ENCODE peak calls at places on chromosomes 3 and 15, in ten cellular contexts. N is GM10248; D is ureter; L is right atrium auricular region; K is heart left ventricle; G is NCI-H345; Q is activated CD4-positive, alpha-beta T cell treated with anti-CD3 and anti-CD28 coated beads for 4 hours; X is Daoy; V is choroid plexus epithelial cell; H is heart right ventricle. Z is an unnamed sample.

GRCh38 chr3:16801698-16802097 is 83.1 kb upstream of the PLCL2 start:
- DNase-seq in N (no peak), D (no peak), L (no peak), K (no peak), G (no peak), Q (no peak), X (no peak), V (no peak), H (no peak), Z (no peak)

GRCh38 chr15:90998737-90999136 is 4.4 kb upstream of the PRC1 start:
- DNase-seq in N (no peak), D (no peak), L (no peak), K (no peak), G (no peak), Q (no peak), X (no peak), V (no peak), H (no peak), Z (no peak)

GRCh38 chr15:61989698-61990097 is 70.5 kb downstream of the VPS13C start:
- DNase-seq in N (no peak), D (no peak), L (no peak), K (no peak), G (no peak), Q (no peak), X (no peak), V (peak), H (no peak), Z (no peak)

GRCh38 chr3:73601031-73601430 is 23.7 kb downstream of the PDZRN3 start:
- DNase-seq in N (no peak), D (no peak), L (no peak), K (no peak), G (no peak), Q (no peak), X (no peak), V (peak), H (no peak), Z (no peak)

GRCh38 chr3:174430986-174431385 is 428.1 kb upstream of the NAALADL2 start:
- DNase-seq in N (no peak), D (no peak), L (no peak), K (no peak), G (no peak), Q (no peak), X (no peak), V (no peak), H (no peak), Z (no peak)

GRCh38 chr15:30073915-30074314 is 8.8 kb upstream of the GOLGA8J start:
- DNase-seq in N (no peak), D (no peak), L (no peak), K (no peak), G (no peak), Q (no peak), X (no peak), V (no peak), H (no peak), Z (no peak)

GRCh38 chr3:149603126-149604074 is 54.4 kb downstream of the WWTR1 start:
- DNase-seq in N (no peak), D (no peak), L (no peak), K (no peak), G (no peak), Q (no peak), X (peak), V (peak), H (no peak), Z (no peak)

GRCh38 chr3:70539908-70540307 is 227.5 kb upstream of the MDFIC2 start:
- DNase-seq in N (no peak), D (no peak), L (no peak), K (no peak), G (no peak), Q (no peak), X (no peak), V (no peak), H (no peak), Z (no peak)

GRCh38 chr15:34019369-34019990 is 19.5 kb downstream of the AVEN start:
- DNase-seq in N (no peak), D (no peak), L (no peak), K (no peak), G (no peak), Q (no peak), X (no peak), V (no peak), H (no peak), Z (no peak)

GRCh38 chr3:87350367-87351199 is 74.2 kb upstream of the POU1F1 start:
- DNase-seq in N (peak), D (no peak), L (no peak), K (no peak), G (peak), Q (no peak), X (peak), V (peak), H (no peak), Z (peak)

GRCh38 chr3:51819709-51820406 is 40.8 kb upstream of the IQCF6 start:
- DNase-seq in N (peak), D (no peak), L (no peak), K (no peak), G (no peak), Q (no peak), X (peak), V (no peak), H (no peak), Z (no peak)

GRCh38 chr3:57706462-57706861 is 13.6 kb upstream of the DENND6A start:
- DNase-seq in N (no peak), D (no peak), L (no peak), K (no peak), G (no peak), Q (no peak), X (peak), V (peak), H (no peak), Z (no peak)

GRCh38 chr3:37492977-37493471 is 318.6 kb upstream of the LRRFIP2 start:
- DNase-seq in N (no peak), D (no peak), L (no peak), K (no peak), G (peak), Q (no peak), X (peak), V (peak), H (no peak), Z (no peak)

GRCh38 chr15:100806157-100806556 is 73.5 kb upstream of the ALDH1A3 start:
- DNase-seq in N (no peak), D (no peak), L (no peak), K (no peak), G (no peak), Q (no peak), X (no peak), V (no peak), H (no peak), Z (no peak)

GRCh38 chr3:122298239-122298638 is 26.8 kb upstream of the CSTA start:
- DNase-seq in N (peak), D (no peak), L (no peak), K (no peak), G (no peak), Q (no peak), X (no peak), V (no peak), H (no peak), Z (no peak)

GRCh38 chr15:34084086-34084485 is 17.6 kb downstream of the EMC7 start:
- DNase-seq in N (no peak), D (no peak), L (no peak), K (no peak), G (no peak), Q (no peak), X (peak), V (no peak), H (no peak), Z (no peak)

GRCh38 chr3:107562979-107563531 is 40.3 kb downstream of the BBX start:
- DNase-seq in N (no peak), D (no peak), L (no peak), K (no peak), G (no peak), Q (no peak), X (no peak), V (no peak), H (no peak), Z (no peak)